ENCODE peak calls at places on chromosomes 3 and 15, in four cellular contexts. One of them, this sample, is unnamed.

GRCh38 chr3:112973325-112974177 is 1.4 kb downstream of the CD200R1 start:
- DNase-seq in brain microvascular endothelial cell: no peak
- DNase-seq in lower leg skin: no peak
- DNase-seq in fibroblast of mammary gland: no peak
- DNase-seq in this sample: no peak

GRCh38 chr3:9280477-9281219 is 31.2 kb upstream of the SRGAP3 start:
- DNase-seq in fibroblast of mammary gland: peak; percentile 18
- DNase-seq in brain microvascular endothelial cell: no peak
- DNase-seq in lower leg skin: no peak
- DNase-seq in this sample: no peak

GRCh38 chr15:43792761-43793493 is 807 bp downstream of the SERF2 start:
- DNase-seq in lower leg skin: peak; percentile 30
- DNase-seq in fibroblast of mammary gland: peak; percentile 46
- DNase-seq in brain microvascular endothelial cell: no peak
- DNase-seq in this sample: no peak

GRCh38 chr15:64311566-64311965 is 44.4 kb downstream of the CSNK1G1 start:
- DNase-seq in lower leg skin: no peak
- DNase-seq in fibroblast of mammary gland: no peak
- DNase-seq in brain microvascular endothelial cell: no peak
- DNase-seq in this sample: no peak

GRCh38 chr3:14358426-14359211 is 43.8 kb upstream of the SLC6A6 start:
- DNase-seq in lower leg skin: peak; percentile 85
- DNase-seq in brain microvascular endothelial cell: peak; percentile 7
- DNase-seq in fibroblast of mammary gland: peak; percentile 47
- DNase-seq in this sample: peak; percentile 27

GRCh38 chr15:31065824-31066223 is 35.7 kb downstream of the TRPM1 start:
- DNase-seq in lower leg skin: no peak
- DNase-seq in fibroblast of mammary gland: no peak
- DNase-seq in brain microvascular endothelial cell: no peak
- DNase-seq in this sample: no peak

GRCh38 chr3:56725175-56725574 is 42.1 kb upstream of the TASOR start:
- DNase-seq in lower leg skin: no peak
- DNase-seq in brain microvascular endothelial cell: no peak
- DNase-seq in fibroblast of mammary gland: no peak
- DNase-seq in this sample: no peak

GRCh38 chr3:138511990-138512389 is 77.6 kb downstream of the ESYT3 start:
- DNase-seq in lower leg skin: no peak
- DNase-seq in brain microvascular endothelial cell: no peak
- DNase-seq in fibroblast of mammary gland: no peak
- DNase-seq in this sample: no peak

GRCh38 chr15:58923696-58924300 is 9.7 kb downstream of the SLTM start:
- DNase-seq in fibroblast of mammary gland: peak; percentile 49
- DNase-seq in lower leg skin: no peak
- DNase-seq in brain microvascular endothelial cell: no peak
- DNase-seq in this sample: no peak

GRCh38 chr15:39942101-39942752 is 8.3 kb downstream of the EIF2AK4 start:
- DNase-seq in brain microvascular endothelial cell: no peak
- DNase-seq in fibroblast of mammary gland: peak; percentile 79
- DNase-seq in lower leg skin: no peak
- DNase-seq in this sample: no peak

GRCh38 chr3:181252626-181253025 is 263.1 kb upstream of the DNAJC19 start:
- DNase-seq in brain microvascular endothelial cell: no peak
- DNase-seq in lower leg skin: no peak
- DNase-seq in fibroblast of mammary gland: no peak
- DNase-seq in this sample: no peak

GRCh38 chr3:82087958-82088357 is 326.5 kb upstream of the GBE1 start:
- DNase-seq in fibroblast of mammary gland: peak; percentile 81
- DNase-seq in lower leg skin: no peak
- DNase-seq in brain microvascular endothelial cell: peak; percentile 85
- DNase-seq in this sample: peak; percentile 61

GRCh38 chr3:169863458-169863899 is 6.3 kb downstream of the LRRC31 start:
- DNase-seq in fibroblast of mammary gland: peak; percentile 76
- DNase-seq in brain microvascular endothelial cell: peak; percentile 71
- DNase-seq in lower leg skin: peak; percentile 57
- DNase-seq in this sample: no peak

GRCh38 chr3:126542340-126543241 is 16.1 kb downstream of the C3orf22 start:
- DNase-seq in lower leg skin: no peak
- DNase-seq in fibroblast of mammary gland: no peak
- DNase-seq in brain microvascular endothelial cell: no peak
- DNase-seq in this sample: no peak

GRCh38 chr15:39171944-39172368 is 408.9 kb upstream of the THBS1 start:
- DNase-seq in brain microvascular endothelial cell: peak; percentile 96
- DNase-seq in fibroblast of mammary gland: peak; percentile 98
- DNase-seq in lower leg skin: peak; percentile 50
- DNase-seq in this sample: peak; percentile 96

GRCh38 chr3:11312139-11312538 is 39.9 kb downstream of the ATG7 start:
- DNase-seq in lower leg skin: no peak
- DNase-seq in brain microvascular endothelial cell: no peak
- DNase-seq in fibroblast of mammary gland: no peak
- DNase-seq in this sample: no peak

GRCh38 chr3:157718835-157719234 is 215.6 kb upstream of the VEPH1 start:
- DNase-seq in brain microvascular endothelial cell: no peak
- DNase-seq in lower leg skin: no peak
- DNase-seq in fibroblast of mammary gland: no peak
- DNase-seq in this sample: no peak

GRCh38 chr3:73364517-73364916 is 260.2 kb downstream of the PDZRN3 start:
- DNase-seq in lower leg skin: no peak
- DNase-seq in fibroblast of mammary gland: no peak
- DNase-seq in brain microvascular endothelial cell: no peak
- DNase-seq in this sample: no peak

GRCh38 chr15:64596701-64597468 is 136.5 kb downstream of the ZNF609 start:
- DNase-seq in brain microvascular endothelial cell: peak; percentile 40
- DNase-seq in fibroblast of mammary gland: peak; percentile 54
- DNase-seq in lower leg skin: no peak
- DNase-seq in this sample: peak; percentile 13

GRCh38 chr3:97764186-97765055 is at the start of gene ARL6:
- DNase-seq in brain microvascular endothelial cell: peak; percentile 84
- DNase-seq in fibroblast of mammary gland: peak; percentile 86
- DNase-seq in lower leg skin: peak; percentile 69
- DNase-seq in this sample: peak; percentile 41

GRCh38 chr3:34258271-34259015 is 460.0 kb downstream of the PDCD6IP start:
- DNase-seq in brain microvascular endothelial cell: peak; percentile 22
- DNase-seq in fibroblast of mammary gland: no peak
- DNase-seq in lower leg skin: no peak
- DNase-seq in this sample: no peak

GRCh38 chr3:177624523-177625495 is 427.5 kb upstream of the TBL1XR1 start:
- DNase-seq in brain microvascular endothelial cell: no peak
- DNase-seq in lower leg skin: no peak
- DNase-seq in fibroblast of mammary gland: no peak
- DNase-seq in this sample: no peak

GRCh38 chr3:2354702-2355101 is 256.0 kb downstream of the CNTN4 start:
- DNase-seq in brain microvascular endothelial cell: no peak
- DNase-seq in lower leg skin: no peak
- DNase-seq in fibroblast of mammary gland: peak; percentile 33
- DNase-seq in this sample: no peak
- TF ChIP-seq CTCF in brain microvascular endothelial cell: no peak
- TF ChIP-seq CTCF in lower leg skin: no peak
- TF ChIP-seq CTCF in fibroblast of mammary gland: no peak
- TF ChIP-seq CTCF in this sample: no peak

GRCh38 chr3:105364113-105364512 is 2.6 kb upstream of the ALCAM start:
- DNase-seq in brain microvascular endothelial cell: peak; percentile 82
- DNase-seq in lower leg skin: no peak
- DNase-seq in fibroblast of mammary gland: peak; percentile 62
- DNase-seq in this sample: no peak

GRCh38 chr3:105367063-105367405 is 325 bp downstream of the ALCAM start:
- DNase-seq in brain microvascular endothelial cell: no peak
- DNase-seq in lower leg skin: no peak
- DNase-seq in fibroblast of mammary gland: no peak
- DNase-seq in this sample: no peak

GRCh38 chr3:105365536-105366301 is 990 bp upstream of the ALCAM start:
- DNase-seq in lower leg skin: no peak
- DNase-seq in brain microvascular endothelial cell: peak; percentile 46
- DNase-seq in fibroblast of mammary gland: peak; percentile 77
- DNase-seq in this sample: no peak

GRCh38 chr3:105366302-105367062 is at the start of gene ALCAM:
- DNase-seq in fibroblast of mammary gland: peak; percentile 98
- DNase-seq in brain microvascular endothelial cell: peak; percentile 98
- DNase-seq in lower leg skin: peak; percentile 90
- DNase-seq in this sample: peak; percentile 96

GRCh38 chr3:105365171-105365535 is 1.6 kb upstream of the ALCAM start:
- DNase-seq in lower leg skin: no peak
- DNase-seq in brain microvascular endothelial cell: no peak
- DNase-seq in fibroblast of mammary gland: no peak
- DNase-seq in this sample: no peak
- H3K4me3 ChIP-seq in lower leg skin: no peak overlapping the region
- H3K4me3 ChIP-seq in brain microvascular endothelial cell: peak overlapping the region; percentile 66
- H3K4me3 ChIP-seq in fibroblast of mammary gland: peak overlapping the region; percentile 67
- H3K4me3 ChIP-seq in this sample: peak overlapping the region; percentile 73

DNA sequence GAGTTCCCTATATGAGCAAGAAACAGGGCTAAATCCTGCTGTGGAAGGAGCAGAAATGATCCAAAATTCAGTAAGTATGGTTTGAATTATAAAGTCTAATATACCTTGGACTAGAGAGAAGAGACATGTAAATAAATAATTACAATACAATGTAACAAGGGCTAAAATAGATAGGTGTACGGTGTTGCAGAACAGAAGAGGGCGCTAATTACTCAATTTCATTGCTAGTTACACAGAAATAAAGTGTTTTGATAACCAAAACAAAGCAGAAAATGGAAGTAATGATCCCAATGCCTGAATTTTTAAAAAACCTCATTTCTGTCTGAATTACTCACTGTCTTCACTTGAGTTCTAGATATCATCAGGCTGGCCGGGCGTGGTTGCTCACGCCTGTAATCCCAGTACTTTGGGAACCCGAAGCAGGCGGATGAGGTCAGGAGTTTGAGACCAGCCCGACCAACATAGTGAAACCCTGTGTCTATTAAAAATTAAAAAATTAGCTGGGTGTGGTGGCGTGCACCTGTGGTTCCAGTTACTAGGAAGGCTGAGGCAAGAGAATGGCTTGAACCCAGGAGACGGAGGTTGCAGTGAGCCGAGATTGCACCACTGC is 8.3 kb upstream of the PLCH1 start:
- DNase-seq in lower leg skin: no peak
- DNase-seq in fibroblast of mammary gland: peak; percentile 51
- DNase-seq in brain microvascular endothelial cell: no peak
- DNase-seq in this sample: no peak
- TF ChIP-seq CTCF in lower leg skin: no peak
- TF ChIP-seq CTCF in fibroblast of mammary gland: peak; percentile 54
- TF ChIP-seq CTCF in brain microvascular endothelial cell: peak; percentile 35
- TF ChIP-seq CTCF in this sample: peak; percentile 41

GRCh38 chr3:23600178-23600577 is 205.6 kb upstream of the UBE2E1 start:
- DNase-seq in brain microvascular endothelial cell: peak; percentile 95
- DNase-seq in lower leg skin: no peak
- DNase-seq in fibroblast of mammary gland: peak; percentile 80
- DNase-seq in this sample: peak; percentile 68
- H3K4me3 ChIP-seq in brain microvascular endothelial cell: no peak overlapping the region
- H3K4me3 ChIP-seq in lower leg skin: no peak overlapping the region
- H3K4me3 ChIP-seq in fibroblast of mammary gland: no peak overlapping the region
- H3K4me3 ChIP-seq in this sample: no peak overlapping the region

DNA sequence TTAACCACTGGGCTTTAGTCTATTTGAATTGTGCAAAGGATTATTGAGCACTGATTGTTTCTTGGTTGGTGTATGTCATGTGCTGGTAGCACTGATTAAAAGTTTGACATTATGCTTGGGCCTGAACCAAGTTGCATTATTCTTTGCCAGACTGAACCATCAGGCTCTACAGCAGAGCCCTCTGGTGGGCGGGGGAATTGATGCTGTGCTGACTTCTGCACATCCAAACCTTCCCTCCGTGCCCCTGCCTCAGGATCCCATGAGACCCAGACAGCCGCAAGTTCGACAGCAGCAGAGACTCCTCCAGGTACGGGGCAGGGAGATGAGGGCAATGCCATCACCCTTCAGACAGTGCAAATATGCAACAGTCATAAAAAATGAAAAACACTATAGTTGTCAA is 28.4 kb upstream of the P2RY12 start:
- DNase-seq in lower leg skin: no peak
- DNase-seq in fibroblast of mammary gland: no peak
- DNase-seq in brain microvascular endothelial cell: no peak
- DNase-seq in this sample: no peak
- TF ChIP-seq CTCF in lower leg skin: no peak
- TF ChIP-seq CTCF in fibroblast of mammary gland: peak; percentile 14
- TF ChIP-seq CTCF in brain microvascular endothelial cell: peak; percentile 25
- TF ChIP-seq CTCF in this sample: no peak

DNA sequence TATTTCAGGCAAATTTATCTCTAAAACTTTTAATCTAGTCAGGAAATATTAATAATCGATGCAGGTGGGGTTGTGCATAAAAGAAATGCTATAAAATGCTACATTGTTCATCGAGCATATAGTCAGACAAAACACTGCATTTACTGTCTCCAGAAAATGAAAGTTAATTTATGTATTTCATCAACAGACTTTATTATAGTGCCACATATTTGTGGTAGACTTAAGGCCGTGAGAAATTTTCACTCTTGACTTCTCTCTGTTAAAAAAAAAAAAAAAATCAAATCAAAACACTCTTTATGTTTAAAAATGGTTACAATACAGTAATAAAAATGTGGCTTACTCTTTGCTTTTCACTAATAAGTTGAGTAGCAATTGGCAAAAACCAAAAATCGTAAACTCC is 67.4 kb downstream of the RBMS3 start:
- DNase-seq in fibroblast of mammary gland: no peak
- DNase-seq in brain microvascular endothelial cell: no peak
- DNase-seq in lower leg skin: no peak
- DNase-seq in this sample: no peak
- H3K4me3 ChIP-seq in fibroblast of mammary gland: no peak overlapping the region
- H3K4me3 ChIP-seq in brain microvascular endothelial cell: no peak overlapping the region
- H3K4me3 ChIP-seq in lower leg skin: no peak overlapping the region
- H3K4me3 ChIP-seq in this sample: no peak overlapping the region

GRCh38 chr15:67422296-67422695 is 98.6 kb upstream of the C15orf61 start:
- DNase-seq in fibroblast of mammary gland: no peak
- DNase-seq in brain microvascular endothelial cell: no peak
- DNase-seq in lower leg skin: no peak
- DNase-seq in this sample: no peak
- TF ChIP-seq CTCF in fibroblast of mammary gland: no peak
- TF ChIP-seq CTCF in brain microvascular endothelial cell: peak; percentile 10
- TF ChIP-seq CTCF in lower leg skin: no peak
- TF ChIP-seq CTCF in this sample: no peak

GRCh38 chr3:61729235-61729634 is 167.9 kb downstream of the PTPRG start:
- DNase-seq in fibroblast of mammary gland: no peak
- DNase-seq in lower leg skin: no peak
- DNase-seq in brain microvascular endothelial cell: no peak
- DNase-seq in this sample: no peak
- H3K4me3 ChIP-seq in fibroblast of mammary gland: no peak overlapping the region
- H3K4me3 ChIP-seq in lower leg skin: no peak overlapping the region
- H3K4me3 ChIP-seq in brain microvascular endothelial cell: no peak overlapping the region
- H3K4me3 ChIP-seq in this sample: no peak overlapping the region

This sample was measured in AG09309.